ENCODE peak calls at places on chromosomes 16 and 17, in ten cellular contexts. U, A, V, N, O, Q, K, H, F and R are unnamed samples.
A peak's percentile ranks its signal among the peaks of the same experiment; 100 is the strongest.

GRCh38 chr17:49358638-49359247 is 3.3 kb downstream of the ZNF652 start:
- DNase-seq in K (no peak), Q (no peak), H (peak; percentile 4), F (no peak), O (no peak), A (no peak), U (no peak), V (peak; percentile 19), N (no peak), R (no peak)

GRCh38 chr17:63696381-63696961 is 3.5 kb downstream of the LIMD2 start:
- DNase-seq in F (no peak), U (peak; percentile 94), K (no peak), Q (no peak), O (no peak), H (no peak), V (peak; percentile 58), N (peak; percentile 21), A (no peak), R (no peak)

GRCh38 chr17:50095626-50096037 is 481 bp downstream of the PDK2 start:
- DNase-seq in U (no peak), O (no peak), A (peak; percentile 34), Q (peak; percentile 48), K (no peak), V (no peak), F (no peak), H (no peak), N (no peak), R (no peak)

GRCh38 chr17:57697891-57698708 is 47.0 kb downstream of the CCDC182 start:
- DNase-seq in V (no peak), O (peak; percentile 13), F (no peak), H (no peak), U (peak; percentile 75), K (no peak), Q (no peak), A (no peak), N (no peak), R (no peak)

GRCh38 chr17:35121315-35121714 is at the start of gene FNDC8:
- DNase-seq in O (no peak), N (no peak), U (no peak), V (no peak), Q (no peak), F (no peak), H (no peak), A (no peak), K (no peak), R (no peak)

GRCh38 chr16:54080524-54081008 is 206.0 kb downstream of the IRX3 start:
- DNase-seq in Q (no peak), N (no peak), K (no peak), U (no peak), A (peak; percentile 77), F (peak; percentile 98), O (no peak), V (no peak), H (no peak), R (no peak)

GRCh38 chr16:10037771-10038170 is 144.5 kb downstream of the GRIN2A start:
- DNase-seq in F (no peak), V (no peak), O (no peak), H (no peak), N (no peak), K (no peak), A (no peak), Q (no peak), U (peak; percentile 34), R (no peak)

GRCh38 chr17:42760652-42761581 is at the start of gene RAMP2:
- DNase-seq in H (no peak), F (no peak), Q (peak; percentile 45), N (no peak), O (no peak), V (no peak), A (no peak), K (no peak), U (peak; percentile 69), R (no peak)

GRCh38 chr16:50354629-50355456 is 13.9 kb downstream of the BRD7 start:
- DNase-seq in F (no peak), Q (no peak), A (no peak), H (no peak), O (no peak), U (peak; percentile 23), N (no peak), V (no peak), K (no peak), R (no peak)

GRCh38 chr16:80743772-80744171 is 60.6 kb downstream of the CDYL2 start:
- DNase-seq in F (peak; percentile 2), V (no peak), U (no peak), N (no peak), A (no peak), O (no peak), Q (no peak), K (no peak), H (no peak), R (no peak)

GRCh38 chr16:57884655-57885133 is 82.4 kb upstream of the KIFC3 start:
- DNase-seq in K (no peak), A (no peak), O (no peak), V (no peak), F (no peak), N (no peak), Q (no peak), U (peak; percentile 78), H (no peak), R (no peak)

GRCh38 chr16:47043970-47044684 is 70.7 kb upstream of the DNAJA2 start:
- DNase-seq in Q (no peak), V (no peak), A (no peak), F (no peak), U (no peak), O (no peak), H (no peak), N (no peak), K (no peak), R (no peak)

GRCh38 chr16:16118337-16118736 is 105.0 kb downstream of the ABCC6 start:
- DNase-seq in K (no peak), F (no peak), Q (no peak), A (no peak), O (no peak), V (no peak), U (no peak), N (no peak), H (no peak), R (no peak)

DNA sequence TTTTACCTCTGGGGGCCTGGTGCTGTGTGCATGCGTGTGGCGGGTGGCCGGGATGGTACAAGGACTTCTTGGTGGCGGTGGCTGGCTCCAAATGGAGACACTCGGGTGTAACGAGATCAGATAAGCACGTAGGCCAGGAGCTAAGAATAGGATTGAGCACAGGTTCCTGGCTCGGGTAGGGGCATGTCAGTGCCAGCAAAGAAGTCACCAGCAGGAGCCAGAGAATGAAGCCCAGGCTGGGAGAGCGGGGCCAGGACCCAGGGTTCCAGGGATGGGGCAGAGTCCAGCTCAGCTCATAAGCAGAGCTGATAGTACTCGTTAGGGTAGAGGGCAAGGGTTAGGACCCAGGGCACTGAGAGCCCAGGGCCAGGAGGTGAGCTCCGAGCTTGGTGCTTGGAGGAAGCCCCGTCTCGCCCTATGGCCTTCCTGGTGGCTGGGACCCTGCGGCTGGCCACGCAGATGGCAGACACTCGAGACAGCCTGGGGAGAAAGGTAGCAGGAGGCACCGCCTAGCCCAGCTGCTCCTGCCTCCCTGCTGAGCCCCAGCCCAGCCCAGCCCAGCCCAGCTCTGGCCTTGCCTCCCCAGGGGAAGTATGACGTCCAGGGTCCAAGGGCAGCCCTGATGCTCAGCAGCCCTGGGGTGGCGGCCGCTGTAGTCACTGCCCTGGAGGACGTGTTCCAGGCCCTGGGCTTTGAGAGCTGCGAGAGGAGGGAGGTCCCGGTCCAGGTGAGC is 8.9 kb downstream of the ZNF213 start:
- DNase-seq in H (no peak), V (no peak), U (no peak), O (no peak), A (no peak), K (no peak), F (no peak), Q (no peak), N (no peak), R (no peak)
- H3K27ac ChIP-seq in H (no peak overlapping the region), V (no peak overlapping the region), U (no peak overlapping the region), O (no peak overlapping the region), A (no peak overlapping the region), K (no peak overlapping the region), F (no peak overlapping the region), Q (no peak overlapping the region), N (no peak overlapping the region), R (no peak overlapping the region)

GRCh38 chr17:72659811-72660210 is 432.7 kb downstream of the SLC39A11 start:
- DNase-seq in A (no peak), H (no peak), N (no peak), O (no peak), F (no peak), Q (no peak), U (peak; percentile 28), K (no peak), V (no peak), R (no peak)

GRCh38 chr17:72661945-72662826 is 430.3 kb downstream of the SLC39A11 start:
- DNase-seq in N (no peak), A (no peak), U (no peak), K (no peak), Q (no peak), V (no peak), H (no peak), F (no peak), O (no peak), R (no peak)

GRCh38 chr17:72662827-72663190 is 429.7 kb downstream of the SLC39A11 start:
- DNase-seq in K (no peak), O (no peak), V (no peak), N (no peak), A (no peak), F (no peak), H (no peak), Q (no peak), U (no peak), R (no peak)

GRCh38 chr17:72660274-72661092 is 432.0 kb downstream of the SLC39A11 start:
- DNase-seq in N (no peak), Q (no peak), H (no peak), K (no peak), V (no peak), U (peak; percentile 64), O (no peak), F (no peak), A (no peak), R (no peak)

GRCh38 chr17:72661093-72661944 is 431.2 kb downstream of the SLC39A11 start:
- DNase-seq in H (no peak), N (peak; percentile 97), V (no peak), K (no peak), U (peak; percentile 82), Q (no peak), A (peak; percentile 68), O (no peak), F (no peak), R (no peak)
- H3K27ac ChIP-seq in H (no peak overlapping the region), N (peak overlapping the region; percentile 82), V (no peak overlapping the region), K (peak overlapping the region; percentile 39), U (no peak overlapping the region), Q (no peak overlapping the region), A (peak overlapping the region; percentile 77), O (no peak overlapping the region), F (no peak overlapping the region), R (no peak overlapping the region)

GRCh38 chr16:67279296-67280089 is at the start of gene PLEKHG4:
- DNase-seq in U (peak; percentile 82), F (peak; percentile 66), Q (peak; percentile 79), O (peak; percentile 76), K (no peak), A (peak; percentile 89), V (peak; percentile 80), H (peak; percentile 68), N (peak; percentile 52), R (no peak)
- H3K27ac ChIP-seq in U (no peak within 1 kb of the TSS), F (peak within 1 kb of the TSS; percentile 91), Q (peak within 1 kb of the TSS; percentile 55), O (peak within 1 kb of the TSS; percentile 55), K (peak within 1 kb of the TSS; percentile 79), A (peak within 1 kb of the TSS; percentile 97), V (peak within 1 kb of the TSS; percentile 53), H (peak within 1 kb of the TSS; percentile 27), N (peak within 1 kb of the TSS; percentile 91), R (no peak within 1 kb of the TSS)

DNA sequence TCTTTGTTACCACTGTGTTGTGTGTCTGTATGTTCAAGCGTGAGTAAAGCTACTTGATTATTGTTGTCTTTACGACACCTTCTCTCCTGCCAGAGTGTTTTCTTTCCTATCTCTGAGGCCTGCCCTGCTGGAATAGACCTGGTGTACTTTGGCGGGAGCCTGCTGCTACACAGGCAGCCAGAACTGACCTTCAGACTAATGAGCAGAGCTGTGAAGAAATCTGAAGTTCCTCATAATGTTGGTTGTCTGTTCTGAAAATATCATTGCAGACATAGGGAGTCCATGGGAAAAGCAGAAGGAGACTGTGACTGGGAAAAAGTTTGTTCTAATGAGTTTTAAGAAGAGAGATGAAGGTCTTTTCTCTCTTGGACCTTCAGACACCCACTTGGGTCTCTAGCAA is 9.8 kb downstream of the RHOT1 start:
- DNase-seq in H (no peak), F (no peak), Q (no peak), O (no peak), V (no peak), A (no peak), U (no peak), K (no peak), N (no peak), R (no peak)
- H3K27ac ChIP-seq in H (no peak overlapping the region), F (no peak overlapping the region), Q (no peak overlapping the region), O (no peak overlapping the region), V (no peak overlapping the region), A (no peak overlapping the region), U (no peak overlapping the region), K (no peak overlapping the region), N (no peak overlapping the region), R (no peak overlapping the region)